ENCODE peak calls at places on chromosomes 16 and 17, in eight cellular contexts. P is stimulated activated CD4-positive, alpha-beta T cell treated with anti-CD3 and anti-CD28 coated beads, Interleukin-1b, Interleukin-23, amount 100 ng/mL, for 24 hours; J is GM06990; X is A549; K is HEK293T; B is immature natural killer cell; M is RPMI7951; H is kidney tubule cell. Y is an unnamed sample.

GRCh38 chr16:15782573-15783365 is 74.1 kb downstream of the MYH11 start:
- DNase-seq in H (no peak), P (no peak), J (no peak), K (no peak), M (no peak), X (no peak), B (no peak), Y (no peak)

GRCh38 chr17:31433091-31433790 is 41.8 kb downstream of the RAB11FIP4 start:
- DNase-seq in X (no peak), M (no peak), P (no peak), J (no peak), B (peak; percentile 53), K (no peak), H (no peak), Y (no peak)

GRCh38 chr17:36942631-36943125 is 5.4 kb downstream of the LHX1 start:
- DNase-seq in P (no peak), H (no peak), K (no peak), M (no peak), J (no peak), X (no peak), B (no peak), Y (no peak)

GRCh38 chr16:50626868-50627267 is 54.2 kb downstream of the SNX20 start:
- DNase-seq in M (no peak), X (no peak), J (no peak), K (no peak), P (no peak), B (no peak), H (no peak), Y (no peak)

GRCh38 chr17:82031885-82032627 is 578 bp downstream of the RAC3 start:
- DNase-seq in K (peak; percentile 47), H (peak; percentile 44), B (no peak), X (no peak), J (no peak), P (no peak), M (no peak), Y (no peak)

GRCh38 chr17:63477471-63478440 is 895 bp downstream of the ACE start:
- DNase-seq in B (no peak), M (no peak), X (no peak), K (no peak), P (no peak), J (no peak), H (peak; percentile 13), Y (no peak)

GRCh38 chr16:88558457-88559442 is 11.5 kb upstream of the ZC3H18 start:
- DNase-seq in B (peak; percentile 28), P (no peak), K (peak; percentile 70), J (no peak), M (peak; percentile 79), H (peak; percentile 66), X (peak; percentile 83), Y (peak; percentile 32)

GRCh38 chr16:81448154-81449131 is 3.8 kb downstream of the CMIP start:
- DNase-seq in H (peak; percentile 77), M (no peak), P (no peak), K (no peak), B (no peak), X (no peak), J (no peak), Y (no peak)